ENCODE peak calls at places on chromosome 13, in six cellular contexts. W is upper lobe of right lung, O is heart right ventricle, X is neuronal stem cell, K is uterus, L is aorta. M is an unnamed sample.

GRCh38 chr13:65090191-65090590 is 2139.9 kb downstream of the PCDH9 start:
- DNase-seq in L (no peak), X (no peak), K (no peak), W (no peak), O (no peak), M (no peak)

GRCh38 chr13:77079902-77080413 is 53.0 kb upstream of the FBXL3 start:
- DNase-seq in X (no peak), O (no peak), W (no peak), K (no peak), L (no peak), M (no peak)

GRCh38 chr13:77985866-77986636 is 67.4 kb upstream of the EDNRB start:
- DNase-seq in X (no peak), O (peak; percentile 19), K (no peak), L (no peak), W (no peak), M (no peak)

GRCh38 chr13:74758188-74758587 is 624.0 kb upstream of the KLF12 start:
- DNase-seq in X (peak; percentile 48), O (no peak), W (no peak), L (no peak), K (no peak), M (no peak)

GRCh38 chr13:24654741-24655140 is 25.5 kb upstream of the ATP12A start:
- DNase-seq in X (no peak), W (no peak), O (no peak), L (no peak), K (no peak), M (no peak)

GRCh38 chr13:73599232-73600128 is 534.7 kb downstream of the KLF12 start:
- DNase-seq in L (no peak), X (no peak), W (no peak), K (no peak), O (no peak), M (no peak)

GRCh38 chr13:51453959-51454703 is 1.3 kb upstream of the INTS6 start:
- DNase-seq in K (peak; percentile 35), O (peak; percentile 29), X (peak; percentile 8), L (peak; percentile 73), W (no peak), M (peak; percentile 36)

GRCh38 chr13:99660101-99660500 is 158.8 kb downstream of the TM9SF2 start:
- DNase-seq in O (no peak), K (no peak), X (no peak), W (no peak), L (no peak), M (no peak)

GRCh38 chr13:69970521-69970920 is 137.1 kb upstream of the ATXN8OS start:
- DNase-seq in W (no peak), L (no peak), O (no peak), X (no peak), K (no peak), M (no peak)

GRCh38 chr13:32019612-32020233 is 11.9 kb upstream of the FRY start:
- DNase-seq in X (peak; percentile 43), W (no peak), K (peak; percentile 62), O (peak; percentile 58), L (no peak), M (peak; percentile 66)

GRCh38 chr13:43567608-43568007 is 219.2 kb downstream of the ENOX1 start:
- DNase-seq in X (no peak), K (no peak), O (no peak), L (no peak), W (no peak), M (no peak)

GRCh38 chr13:106318941-106319411 is 216.5 kb downstream of the EFNB2 start:
- DNase-seq in L (no peak), O (no peak), W (no peak), K (peak; percentile 21), X (no peak), M (no peak)

GRCh38 chr13:33639640-33640080 is 178.3 kb upstream of the RFC3 start:
- DNase-seq in K (no peak), X (no peak), O (no peak), L (no peak), W (no peak), M (no peak)

GRCh38 chr13:23087884-23088283 is 92.9 kb upstream of the SGCG start:
- DNase-seq in X (no peak), K (no peak), O (no peak), W (no peak), L (no peak), M (peak; percentile 14)

GRCh38 chr13:76722782-76723181 is 163.4 kb downstream of the KCTD12 start:
- DNase-seq in K (no peak), X (no peak), L (no peak), O (no peak), W (no peak), M (no peak)

GRCh38 chr13:73984949-73985691 is 149.1 kb downstream of the KLF12 start:
- DNase-seq in X (no peak), W (peak; percentile 68), L (no peak), K (no peak), O (peak; percentile 29), M (no peak)

GRCh38 chr13:51342706-51343105 is 3.2 kb downstream of the SERPINE3 start:
- DNase-seq in K (no peak), X (no peak), W (no peak), L (no peak), O (no peak), M (no peak)

GRCh38 chr13:29946093-29946492 is 95.7 kb upstream of the UBL3 start:
- DNase-seq in X (no peak), K (no peak), L (no peak), W (no peak), O (no peak), M (no peak)
- H3K9me3 ChIP-seq in X (no peaks in the 10 kb centered on the region), K (no peaks in the 10 kb centered on the region), L (no peaks in the 10 kb centered on the region), W (no peaks in the 10 kb centered on the region), O (no peaks in the 10 kb centered on the region), M (no peaks in the 10 kb centered on the region)

GRCh38 chr13:57045816-57046691 is 94.7 kb upstream of the PRR20A start:
- DNase-seq in O (no peak), K (no peak), W (no peak), L (no peak), X (no peak), M (peak; percentile 14)

GRCh38 chr13:57044910-57045309 is 95.8 kb upstream of the PRR20A start:
- DNase-seq in X (no peak), L (no peak), K (no peak), W (no peak), O (no peak), M (no peak)
- H3K9me3 ChIP-seq in X (no peaks in the 10 kb centered on the region), L (no peaks in the 10 kb centered on the region), K (no peaks in the 10 kb centered on the region), W (no peaks in the 10 kb centered on the region), O (no peaks in the 10 kb centered on the region), M (no peaks in the 10 kb centered on the region)

GRCh38 chr13:49877629-49878218 is 58.4 kb downstream of the SPRYD7 start:
- DNase-seq in O (no peak), L (no peak), K (no peak), X (peak; percentile 36), W (no peak), M (no peak)
- H3K9me3 ChIP-seq in O (no peaks in the 10 kb centered on the region), L (peaks cover 5% of the 10 kb centered on the region), K (no peaks in the 10 kb centered on the region), X (peaks cover 13% of the 10 kb centered on the region), W (peaks cover 4% of the 10 kb centered on the region), M (peaks cover 18% of the 10 kb centered on the region)

DNA sequence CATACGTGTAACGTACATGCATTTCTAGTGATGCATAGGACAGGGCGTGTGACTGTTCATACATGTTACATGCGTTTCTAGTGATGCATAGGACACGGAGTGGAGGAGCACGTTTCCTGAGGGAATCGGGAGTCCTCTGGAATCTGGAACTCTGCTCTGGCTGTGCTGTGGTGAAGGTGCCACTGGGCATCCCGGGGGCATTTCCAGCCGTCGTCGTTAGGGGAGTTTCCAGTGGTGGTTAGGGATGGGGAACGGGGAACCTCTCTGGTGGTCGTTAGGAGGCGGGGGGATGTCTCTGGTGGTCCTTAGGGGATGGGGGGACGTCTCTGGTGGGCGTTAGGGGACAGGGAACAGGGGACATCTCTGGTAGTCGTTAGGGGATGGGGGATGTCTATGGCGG is 209.6 kb upstream of the SOX1 start:
- DNase-seq in W (no peak), X (no peak), O (no peak), K (no peak), L (no peak), M (no peak)
- H3K9me3 ChIP-seq in W (no peaks in the 10 kb centered on the region), X (no peaks in the 10 kb centered on the region), O (no peaks in the 10 kb centered on the region), K (no peaks in the 10 kb centered on the region), L (peaks cover 1% of the 10 kb centered on the region), M (no peaks in the 10 kb centered on the region)

GRCh38 chr13:62139597-62139996 is 723.9 kb upstream of the PCDH20 start:
- DNase-seq in W (no peak), K (no peak), X (no peak), O (no peak), L (no peak), M (no peak)
- H3K9me3 ChIP-seq in W (peaks cover 11% of the 10 kb centered on the region), K (no peaks in the 10 kb centered on the region), X (peaks cover 6% of the 10 kb centered on the region), O (no peaks in the 10 kb centered on the region), L (no peaks in the 10 kb centered on the region), M (peaks cover 6% of the 10 kb centered on the region)

GRCh38 chr13:39577203-39577602 is 25.8 kb downstream of the LHFPL6 start:
- DNase-seq in K (no peak), W (no peak), L (no peak), O (no peak), X (no peak), M (no peak)
- H3K9me3 ChIP-seq in K (no peaks in the 10 kb centered on the region), W (no peaks in the 10 kb centered on the region), L (no peaks in the 10 kb centered on the region), O (no peaks in the 10 kb centered on the region), X (peaks cover 1% of the 10 kb centered on the region), M (no peaks in the 10 kb centered on the region)

M was measured in HAP-1.